ENCODE peak calls at places on chromosome 6, in seven cellular contexts. L, A, E, H, Z, V and X are unnamed samples.

GRCh38 chr6:42378125-42378524 is 73.6 kb downstream of the TRERF1 start:
- DNase-seq in L (no peak), A (no peak), E (no peak), H (no peak), Z (no peak), V (no peak), X (no peak)

GRCh38 chr6:161080263-161080970 is 88.8 kb downstream of the MAP3K4 start:
- DNase-seq in L (no peak), A (no peak), E (no peak), H (no peak), Z (no peak), V (no peak), X (no peak)

GRCh38 chr6:157144861-157145260 is 178.5 kb downstream of the TMEM242 start:
- DNase-seq in L (no peak), A (no peak), E (no peak), H (no peak), Z (no peak), V (no peak), X (no peak)

GRCh38 chr6:100612101-100612500 is 147.4 kb upstream of the SIM1 start:
- DNase-seq in L (no peak), A (no peak), E (no peak), H (no peak), Z (no peak), V (no peak), X (no peak)

GRCh38 chr6:6503186-6503585 is 85.3 kb upstream of the LY86 start:
- DNase-seq in L (no peak), A (no peak), E (no peak), H (no peak), Z (no peak), V (no peak), X (no peak)

GRCh38 chr6:136307351-136307750 is 17.7 kb upstream of the BCLAF1 start:
- DNase-seq in L (no peak), A (no peak), E (no peak), H (no peak), Z (peak; percentile 50), V (no peak), X (no peak)

GRCh38 chr6:147567141-147567805 is 58.8 kb downstream of the SAMD5 start:
- DNase-seq in L (no peak), A (no peak), E (no peak), H (no peak), Z (no peak), V (no peak), X (no peak)

GRCh38 chr6:84639396-84639795 is 125.0 kb downstream of the TBX18 start:
- DNase-seq in L (no peak), A (no peak), E (no peak), H (no peak), Z (no peak), V (no peak), X (no peak)

GRCh38 chr6:21033575-21034026 is 499.3 kb downstream of the CDKAL1 start:
- DNase-seq in L (no peak), A (no peak), E (no peak), H (no peak), Z (no peak), V (no peak), X (no peak)

GRCh38 chr6:1190361-1190760 is 121.5 kb upstream of the FOXQ1 start:
- DNase-seq in L (no peak), A (peak; percentile 9), E (no peak), H (no peak), Z (no peak), V (no peak), X (no peak)

GRCh38 chr6:161396539-161396938 is 122.7 kb upstream of the AGPAT4 start:
- DNase-seq in L (no peak), A (no peak), E (no peak), H (no peak), Z (no peak), V (no peak), X (no peak)

GRCh38 chr6:53347250-53347920 is 1.4 kb downstream of the ELOVL5 start:
- DNase-seq in L (no peak), A (no peak), E (no peak), H (peak; percentile 42), Z (no peak), V (no peak), X (no peak)

GRCh38 chr6:38495511-38495910 is 144.2 kb downstream of the BTBD9 start:
- DNase-seq in L (no peak), A (no peak), E (no peak), H (no peak), Z (no peak), V (no peak), X (no peak)

GRCh38 chr6:36378243-36378920 is 9.1 kb downstream of the ETV7 start:
- DNase-seq in L (no peak), A (no peak), E (no peak), H (no peak), Z (no peak), V (no peak), X (no peak)

GRCh38 chr6:51813904-51814303 is 273.5 kb downstream of the PKHD1 start:
- DNase-seq in L (no peak), A (no peak), E (no peak), H (no peak), Z (no peak), V (no peak), X (no peak)

GRCh38 chr6:159595173-159595572 is 97.9 kb downstream of the SOD2 start:
- DNase-seq in L (no peak), A (no peak), E (peak; percentile 45), H (no peak), Z (no peak), V (no peak), X (no peak)

GRCh38 chr6:149473080-149474052 is 11.4 kb downstream of the ZC3H12D start:
- DNase-seq in L (no peak), A (no peak), E (no peak), H (no peak), Z (no peak), V (peak; percentile 79), X (peak; percentile 44)

GRCh38 chr6:157235600-157236039 is 87.7 kb downstream of the TMEM242 start:
- DNase-seq in L (no peak), A (peak; percentile 57), E (no peak), H (peak; percentile 96), Z (no peak), V (peak; percentile 82), X (peak; percentile 59)

GRCh38 chr6:163860194-163861081 is 445.9 kb downstream of the QKI start:
- DNase-seq in L (no peak), A (no peak), E (no peak), H (no peak), Z (peak; percentile 92), V (no peak), X (no peak)

GRCh38 chr6:139452176-139452876 is 77.9 kb upstream of the CITED2 start:
- DNase-seq in L (no peak), A (no peak), E (no peak), H (no peak), Z (no peak), V (no peak), X (no peak)

GRCh38 chr6:116060572-116061283 is at the start of gene FRK:
- DNase-seq in L (no peak), A (no peak), E (peak; percentile 62), H (peak; percentile 49), Z (no peak), V (no peak), X (peak; percentile 70)

GRCh38 chr6:152117156-152118129 is 310.0 kb downstream of the ESR1 start:
- DNase-seq in L (no peak), A (no peak), E (no peak), H (no peak), Z (no peak), V (no peak), X (no peak)

GRCh38 chr6:15627829-15628228 is 35.0 kb downstream of the DTNBP1 start:
- DNase-seq in L (no peak), A (no peak), E (no peak), H (no peak), Z (no peak), V (no peak), X (no peak)

GRCh38 chr6:90219168-90219985 is 77.3 kb downstream of the BACH2 start:
- DNase-seq in L (no peak), A (no peak), E (no peak), H (peak; percentile 15), Z (no peak), V (no peak), X (no peak)

GRCh38 chr6:26552640-26553189 is 14.5 kb downstream of the HMGN4 start:
- DNase-seq in L (no peak), A (no peak), E (no peak), H (no peak), Z (no peak), V (no peak), X (no peak)
- H3K27ac ChIP-seq in L (peak overlapping the region; percentile 92), A (no peak overlapping the region), E (no peak overlapping the region), H (no peak overlapping the region), Z (no peak overlapping the region), V (peak overlapping the region; percentile 76), X (peak overlapping the region; percentile 47)

DNA sequence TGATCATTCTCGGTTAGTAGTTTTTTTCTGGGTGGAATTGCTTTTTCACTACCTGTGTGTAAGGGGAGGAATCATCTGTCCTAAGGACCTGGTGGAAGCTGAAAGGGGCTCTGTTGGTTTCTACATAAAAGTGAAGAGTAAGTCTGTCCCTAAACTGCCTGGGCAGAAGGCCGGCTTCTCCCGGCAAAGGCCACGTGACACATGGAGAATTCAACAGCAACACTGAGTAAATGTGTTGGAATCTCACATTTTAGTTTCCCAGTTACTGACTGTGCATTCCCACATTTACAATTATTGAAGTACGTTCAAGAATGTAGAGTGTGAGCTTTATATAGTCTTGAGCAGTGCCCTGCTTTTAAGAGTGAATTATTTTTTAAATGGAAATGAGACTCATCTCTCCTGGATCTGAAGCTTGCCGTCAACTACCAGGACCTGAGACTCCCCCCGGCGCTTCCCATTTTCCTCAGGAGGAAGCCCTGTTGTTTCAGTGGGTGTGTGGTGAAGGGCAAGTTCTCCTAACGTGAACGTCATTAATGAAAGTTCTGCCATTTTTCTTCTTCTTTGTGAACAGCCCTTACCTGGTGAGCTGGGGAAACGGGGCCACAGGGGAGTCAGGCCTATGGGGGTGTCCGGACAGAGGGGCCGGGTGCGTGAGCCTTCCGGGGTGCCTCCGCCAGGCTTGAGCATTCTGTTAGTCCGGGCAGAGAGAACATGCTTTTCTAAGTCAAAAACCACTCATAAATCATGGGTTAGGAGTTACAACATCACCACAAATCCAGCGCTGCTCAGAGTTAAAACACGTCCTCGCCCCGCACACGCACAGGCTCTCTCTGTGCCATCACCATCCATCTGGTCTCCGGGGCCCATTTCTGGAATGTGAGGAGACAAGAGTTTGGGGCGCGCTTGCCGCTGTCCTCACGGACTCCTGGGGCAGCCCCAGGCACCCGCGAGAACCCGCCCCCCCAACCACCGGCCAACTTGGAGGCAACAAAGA is 56.6 kb upstream of the SMOC2 start:
- DNase-seq in L (no peak), A (no peak), E (no peak), H (no peak), Z (no peak), V (peak; percentile 52), X (no peak)
- TF ChIP-seq POLR2AphosphoS5 in L (no peak), A (no peak), E (no peak), H (no peak), Z (no peak), V (no peak), X (no peak)

GRCh38 chr6:47629954-47630353 is 68.4 kb upstream of the ADGRF4 start:
- DNase-seq in L (no peak), A (no peak), E (no peak), H (no peak), Z (no peak), V (no peak), X (no peak)
- H3K27ac ChIP-seq in L (no peak overlapping the region), A (no peak overlapping the region), E (no peak overlapping the region), H (no peak overlapping the region), Z (no peak overlapping the region), V (no peak overlapping the region), X (no peak overlapping the region)

DNA sequence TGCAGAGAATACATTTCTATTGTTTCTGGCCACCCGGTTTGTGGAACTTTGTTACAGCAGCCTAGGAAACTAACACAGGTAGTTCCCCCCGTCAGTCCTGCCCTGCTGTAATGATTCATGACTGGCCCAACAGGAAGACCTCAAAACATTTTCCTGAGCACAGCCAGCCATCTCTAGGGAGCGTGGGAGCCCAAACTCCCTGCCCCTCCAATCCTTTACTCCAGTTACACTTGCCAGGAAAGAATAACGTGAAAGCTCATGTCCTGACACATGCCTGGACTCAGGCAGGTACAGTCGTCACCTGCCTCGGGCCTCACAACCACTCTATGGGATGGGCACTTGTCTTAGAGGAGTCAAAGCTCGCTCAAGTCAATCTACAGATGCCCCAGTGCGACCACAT is 8.4 kb downstream of the TXNDC5 start:
- DNase-seq in L (no peak), A (no peak), E (no peak), H (no peak), Z (no peak), V (no peak), X (no peak)
- TF ChIP-seq POLR2AphosphoS5 in L (no peak), A (no peak), E (no peak), H (no peak), Z (no peak), V (no peak), X (no peak)